ENCODE peak calls at places on chromosomes 7 and 10, in six cellular contexts. H is SK-N-DZ; B is glutamatergic neuron; Q is adipocyte; U is CD4-positive, alpha-beta memory T cell; F is astrocyte of the cerebellum. M is an unnamed sample.

GRCh38 chr10:43407576-43408330 is 1.2 kb downstream of the HNRNPF start:
- DNase-seq in H (peak; percentile 79), F (no peak), Q (peak; percentile 97), U (peak; percentile 84), B (peak; percentile 77), M (peak; percentile 63)

GRCh38 chr10:133405844-133406527 is 12.0 kb downstream of the MTG1 start:
- DNase-seq in Q (peak; percentile 28), H (no peak), U (no peak), B (no peak), F (peak; percentile 12), M (no peak)

GRCh38 chr10:96588601-96589419 is 2.0 kb upstream of the TM9SF3 start:
- DNase-seq in F (no peak), B (no peak), Q (no peak), U (no peak), H (no peak), M (no peak)

GRCh38 chr7:152859781-152860191 is 100.2 kb downstream of the ACTR3B start:
- DNase-seq in H (no peak), B (no peak), Q (no peak), F (no peak), U (no peak), M (no peak)

GRCh38 chr7:4958477-4959301 is at the start of gene MMD2:
- DNase-seq in B (peak; percentile 55), H (no peak), U (no peak), Q (peak; percentile 8), F (no peak), M (no peak)

GRCh38 chr7:135204876-135205275 is 6.5 kb downstream of the WDR91 start:
- DNase-seq in U (no peak), Q (no peak), H (no peak), B (no peak), F (peak; percentile 28), M (no peak)

GRCh38 chr10:819326-819725 is 112.2 kb downstream of the LARP4B start:
- DNase-seq in F (peak; percentile 28), Q (peak; percentile 83), U (no peak), B (no peak), H (no peak), M (peak; percentile 25)

GRCh38 chr7:80385512-80385911 is 126.4 kb downstream of the GNAT3 start:
- DNase-seq in B (no peak), F (no peak), Q (peak; percentile 69), H (no peak), U (no peak), M (peak; percentile 14)

GRCh38 chr10:133230387-133231195 is 574 bp downstream of the UTF1 start:
- DNase-seq in F (no peak), Q (peak; percentile 6), H (no peak), B (peak; percentile 53), U (no peak), M (no peak)

GRCh38 chr10:4650572-4650971 is 175.4 kb upstream of the AKR1E2 start:
- DNase-seq in B (no peak), H (no peak), F (no peak), U (no peak), Q (peak; percentile 64), M (no peak)

GRCh38 chr7:155744931-155745683 is 67.2 kb downstream of the SHH start:
- DNase-seq in B (no peak), H (no peak), Q (no peak), U (no peak), F (no peak), M (no peak)

GRCh38 chr10:14004536-14004935 is 326.2 kb downstream of the FRMD4A start:
- DNase-seq in U (no peak), Q (no peak), H (no peak), B (no peak), F (no peak), M (no peak)

GRCh38 chr10:30454744-30455498 is 20.9 kb downstream of the MAP3K8 start:
- DNase-seq in F (peak; percentile 86), B (no peak), U (no peak), Q (peak; percentile 92), H (no peak), M (no peak)

GRCh38 chr10:71277914-71278665 is 41.0 kb upstream of the SLC29A3 start:
- DNase-seq in B (no peak), F (no peak), U (no peak), Q (no peak), H (no peak), M (no peak)

GRCh38 chr7:155009570-155010157 is 6.7 kb upstream of the PAXIP1 start:
- DNase-seq in F (no peak), U (peak; percentile 36), Q (no peak), H (peak; percentile 16), B (no peak), M (no peak)

GRCh38 chr10:110566472-110567200 is 859 bp upstream of the SMC3 start:
- DNase-seq in Q (peak; percentile 46), F (no peak), U (no peak), B (no peak), H (peak; percentile 80), M (no peak)

GRCh38 chr7:36487756-36488336 is 98.2 kb downstream of the ANLN start:
- DNase-seq in U (peak; percentile 61), Q (peak; percentile 82), B (no peak), F (peak; percentile 60), H (peak; percentile 69), M (peak; percentile 23)

GRCh38 chr7:66204822-66205735 is at the start of gene TPST1:
- DNase-seq in B (peak; percentile 96), Q (peak; percentile 93), H (peak; percentile 95), F (peak; percentile 57), U (peak; percentile 69), M (peak; percentile 39)

GRCh38 chr10:78953124-78954008 is 115.4 kb upstream of the ZMIZ1 start:
- DNase-seq in F (peak; percentile 49), B (no peak), H (no peak), Q (no peak), U (no peak), M (no peak)

GRCh38 chr10:96655577-96656213 is 64.6 kb downstream of the PIK3AP1 start:
- DNase-seq in H (no peak), B (no peak), F (no peak), U (no peak), Q (no peak), M (no peak)

GRCh38 chr10:71974489-71975011 is 10.4 kb downstream of the CHST3 start:
- DNase-seq in U (no peak), B (no peak), F (no peak), Q (peak; percentile 81), H (no peak), M (no peak)

GRCh38 chr7:18096087-18096486 is 68.4 kb upstream of the PRPS1L1 start:
- DNase-seq in Q (no peak), H (no peak), F (no peak), B (no peak), U (no peak), M (no peak)

GRCh38 chr10:85645097-85645496 is 721.5 kb downstream of the GRID1 start:
- DNase-seq in Q (no peak), F (no peak), H (no peak), B (no peak), U (no peak), M (no peak)

GRCh38 chr7:139875821-139876241 is 46.8 kb downstream of the TBXAS1 start:
- DNase-seq in B (no peak), F (no peak), U (no peak), Q (no peak), H (no peak), M (no peak)

GRCh38 chr7:45064047-45064725 is 24.6 kb downstream of the NACAD start:
- DNase-seq in Q (no peak), U (no peak), H (no peak), F (no peak), B (no peak), M (no peak)

GRCh38 chr7:105675873-105676484 is 94.7 kb upstream of the EFCAB10 start:
- DNase-seq in H (no peak), F (no peak), Q (no peak), B (no peak), U (peak; percentile 53), M (no peak)

GRCh38 chr7:865921-866320 is 10.4 kb upstream of the GET4 start:
- DNase-seq in F (no peak), U (no peak), B (no peak), H (no peak), Q (no peak), M (no peak)

GRCh38 chr7:118511146-118511545 is 286.6 kb downstream of the ANKRD7 start:
- DNase-seq in F (no peak), Q (no peak), H (no peak), B (no peak), U (no peak), M (no peak)

M was measured in kidney epithelial cell.